ENCODE peak calls at places on chromosomes 7 and 10, in four cellular contexts. One of them, this sample, is unnamed.
A peak's percentile ranks its signal among the peaks of the same experiment; 100 is the strongest.

GRCh38 chr7:44547536-44548221 is 6.5 kb upstream of the NPC1L1 start:
- DNase-seq in astrocyte of the spinal cord: peak; percentile 34
- DNase-seq in PC-3: peak; percentile 35
- DNase-seq in epithelial cell of prostate: no peak
- DNase-seq in this sample: no peak

GRCh38 chr7:132446666-132447217 is 129.5 kb downstream of the PLXNA4 start:
- DNase-seq in astrocyte of the spinal cord: no peak
- DNase-seq in PC-3: no peak
- DNase-seq in epithelial cell of prostate: no peak
- DNase-seq in this sample: no peak

GRCh38 chr10:100996678-100997363 is 2.8 kb upstream of the LZTS2 start:
- DNase-seq in astrocyte of the spinal cord: no peak
- DNase-seq in PC-3: peak; percentile 28
- DNase-seq in epithelial cell of prostate: no peak
- DNase-seq in this sample: peak; percentile 62

GRCh38 chr10:125521721-125522680 is 161.0 kb downstream of the TEX36 start:
- DNase-seq in astrocyte of the spinal cord: no peak
- DNase-seq in PC-3: peak; percentile 22
- DNase-seq in epithelial cell of prostate: no peak
- DNase-seq in this sample: no peak

GRCh38 chr10:3783313-3783689 is 1.7 kb downstream of the KLF6 start:
- DNase-seq in astrocyte of the spinal cord: no peak
- DNase-seq in PC-3: peak; percentile 42
- DNase-seq in epithelial cell of prostate: no peak
- DNase-seq in this sample: peak; percentile 83

GRCh38 chr7:86339051-86339450 is 304.7 kb upstream of the GRM3 start:
- DNase-seq in astrocyte of the spinal cord: no peak
- DNase-seq in PC-3: no peak
- DNase-seq in epithelial cell of prostate: no peak
- DNase-seq in this sample: peak; percentile 55

GRCh38 chr10:49651917-49652316 is 27.5 kb upstream of the C10orf53 start:
- DNase-seq in astrocyte of the spinal cord: no peak
- DNase-seq in PC-3: no peak
- DNase-seq in epithelial cell of prostate: no peak
- DNase-seq in this sample: no peak

GRCh38 chr7:151249732-151250072 is 1.2 kb upstream of the SMARCD3 start:
- DNase-seq in astrocyte of the spinal cord: peak; percentile 34
- DNase-seq in PC-3: no peak
- DNase-seq in epithelial cell of prostate: no peak
- DNase-seq in this sample: peak; percentile 67

GRCh38 chr10:97229322-97229721 is 43.6 kb upstream of the SLIT1 start:
- DNase-seq in astrocyte of the spinal cord: no peak
- DNase-seq in PC-3: peak; percentile 63
- DNase-seq in epithelial cell of prostate: peak; percentile 69
- DNase-seq in this sample: no peak

GRCh38 chr7:35593896-35594295 is 101.0 kb downstream of the HERPUD2 start:
- DNase-seq in astrocyte of the spinal cord: no peak
- DNase-seq in PC-3: no peak
- DNase-seq in epithelial cell of prostate: no peak
- DNase-seq in this sample: no peak

GRCh38 chr10:112182808-112183328 is 697 bp downstream of the GPAM start:
- DNase-seq in astrocyte of the spinal cord: no peak
- DNase-seq in PC-3: no peak
- DNase-seq in epithelial cell of prostate: no peak
- DNase-seq in this sample: no peak

GRCh38 chr7:145986248-145986874 is 130.2 kb upstream of the CNTNAP2 start:
- DNase-seq in astrocyte of the spinal cord: no peak
- DNase-seq in PC-3: peak; percentile 29
- DNase-seq in epithelial cell of prostate: no peak
- DNase-seq in this sample: no peak

GRCh38 chr7:12257582-12257981 is 46.5 kb downstream of the TMEM106B start:
- DNase-seq in astrocyte of the spinal cord: peak; percentile 59
- DNase-seq in PC-3: peak; percentile 15
- DNase-seq in epithelial cell of prostate: no peak
- DNase-seq in this sample: peak; percentile 65

GRCh38 chr10:61628875-61629513 is 33.7 kb upstream of the CABCOCO1 start:
- DNase-seq in astrocyte of the spinal cord: peak; percentile 90
- DNase-seq in PC-3: peak; percentile 100
- DNase-seq in epithelial cell of prostate: peak; percentile 84
- DNase-seq in this sample: peak; percentile 92

GRCh38 chr10:8133146-8133545 is 78.7 kb downstream of the GATA3 start:
- DNase-seq in astrocyte of the spinal cord: peak; percentile 51
- DNase-seq in PC-3: no peak
- DNase-seq in epithelial cell of prostate: no peak
- DNase-seq in this sample: peak; percentile 36

GRCh38 chr7:51369746-51370145 is 53.1 kb upstream of the COBL start:
- DNase-seq in astrocyte of the spinal cord: peak; percentile 3
- DNase-seq in PC-3: peak; percentile 55
- DNase-seq in epithelial cell of prostate: no peak
- DNase-seq in this sample: peak; percentile 27

GRCh38 chr7:100791881-100792666 is 35.2 kb downstream of the EPHB4 start:
- DNase-seq in astrocyte of the spinal cord: no peak
- DNase-seq in PC-3: no peak
- DNase-seq in epithelial cell of prostate: no peak
- DNase-seq in this sample: no peak

GRCh38 chr7:55458351-55458750 is 93.2 kb downstream of the LANCL2 start:
- DNase-seq in astrocyte of the spinal cord: no peak
- DNase-seq in PC-3: peak; percentile 58
- DNase-seq in epithelial cell of prostate: no peak
- DNase-seq in this sample: no peak

GRCh38 chr10:48976208-48976607 is 36.6 kb upstream of the LRRC18 start:
- DNase-seq in astrocyte of the spinal cord: peak; percentile 3
- DNase-seq in PC-3: peak; percentile 73
- DNase-seq in epithelial cell of prostate: peak; percentile 8
- DNase-seq in this sample: no peak

GRCh38 chr10:27783660-27784059 is 38.0 kb upstream of the MKX start:
- DNase-seq in astrocyte of the spinal cord: peak; percentile 61
- DNase-seq in PC-3: peak; percentile 78
- DNase-seq in epithelial cell of prostate: peak; percentile 0
- DNase-seq in this sample: peak; percentile 53

GRCh38 chr10:129513312-129513711 is 46.3 kb downstream of the MGMT start:
- DNase-seq in astrocyte of the spinal cord: no peak
- DNase-seq in PC-3: no peak
- DNase-seq in epithelial cell of prostate: no peak
- DNase-seq in this sample: no peak

GRCh38 chr7:97004931-97005763 is at the start of gene DLX6:
- DNase-seq in astrocyte of the spinal cord: no peak
- DNase-seq in PC-3: no peak
- DNase-seq in epithelial cell of prostate: no peak
- DNase-seq in this sample: no peak

GRCh38 chr7:27212587-27213149 is 12.8 kb upstream of the HOXA13 start:
- DNase-seq in astrocyte of the spinal cord: no peak
- DNase-seq in PC-3: no peak
- DNase-seq in epithelial cell of prostate: no peak
- DNase-seq in this sample: no peak

GRCh38 chr10:103763374-103764202 is 91.8 kb downstream of the SH3PXD2A start:
- DNase-seq in astrocyte of the spinal cord: peak; percentile 41
- DNase-seq in PC-3: no peak
- DNase-seq in epithelial cell of prostate: no peak
- DNase-seq in this sample: peak; percentile 29

GRCh38 chr7:43612599-43613589 is 30.0 kb downstream of the STK17A start:
- DNase-seq in astrocyte of the spinal cord: peak; percentile 67
- DNase-seq in PC-3: no peak
- DNase-seq in epithelial cell of prostate: no peak
- DNase-seq in this sample: peak; percentile 66

GRCh38 chr10:63197304-63198092 is 64.4 kb downstream of the NRBF2 start:
- DNase-seq in astrocyte of the spinal cord: peak; percentile 91
- DNase-seq in PC-3: no peak
- DNase-seq in epithelial cell of prostate: no peak
- DNase-seq in this sample: peak; percentile 90

GRCh38 chr7:80583901-80584300 is 54.5 kb upstream of the CD36 start:
- DNase-seq in astrocyte of the spinal cord: no peak
- DNase-seq in PC-3: no peak
- DNase-seq in epithelial cell of prostate: no peak
- DNase-seq in this sample: peak; percentile 57

This sample was measured in astrocyte of the hippocampus.